ENCODE peak calls at places on chromosomes 2 and 18, in nine cellular contexts. V is suprapubic skin, Z is K562, P is stomach, D is GM12878, I is A549, W is transverse colon, E is tibial nerve, F is HepG2. M is an unnamed sample.

GRCh38 chr2:120596191-120596781 is 139.4 kb upstream of the GLI2 start:
- DNase-seq in V (peak; percentile 76), Z (no peak), P (no peak), D (no peak), I (no peak), W (no peak), E (no peak), F (no peak), M (no peak)

GRCh38 chr2:106745468-106745867 is 140.5 kb downstream of the ST6GAL2 start:
- DNase-seq in V (no peak), Z (no peak), P (no peak), D (no peak), I (no peak), W (no peak), E (no peak), F (no peak), M (no peak)

GRCh38 chr18:25137133-25137472 is 214.9 kb downstream of the ZNF521 start:
- DNase-seq in V (no peak), Z (no peak), P (no peak), D (no peak), I (no peak), W (no peak), E (no peak), F (no peak), M (no peak)

GRCh38 chr2:88055436-88056128 is at the start of gene KRCC1:
- DNase-seq in V (peak; percentile 96), Z (peak; percentile 97), P (peak; percentile 97), D (peak; percentile 88), I (peak; percentile 92), W (peak; percentile 97), E (peak; percentile 86), F (peak; percentile 94), M (peak; percentile 91)

GRCh38 chr2:150626934-150627336 is 139.5 kb upstream of the RND3 start:
- DNase-seq in V (no peak), Z (no peak), P (no peak), D (no peak), I (no peak), W (no peak), E (no peak), F (no peak), M (no peak)

GRCh38 chr2:129369437-129369836 is 610.0 kb upstream of the RAB6C start:
- DNase-seq in V (no peak), Z (no peak), P (no peak), D (peak; percentile 34), I (no peak), W (no peak), E (no peak), F (no peak), M (no peak)

GRCh38 chr2:201182650-201183372 is at the start of gene CASP10:
- DNase-seq in V (no peak), Z (peak; percentile 88), P (peak; percentile 42), D (peak; percentile 77), I (peak; percentile 84), W (peak; percentile 41), E (no peak), F (peak; percentile 94), M (no peak)

GRCh38 chr2:2273421-2273820 is 57.7 kb downstream of the MYT1L start:
- DNase-seq in V (no peak), Z (no peak), P (no peak), D (no peak), I (no peak), W (no peak), E (no peak), F (no peak), M (no peak)

GRCh38 chr2:100200985-100201384 is 58.6 kb upstream of the AFF3 start:
- DNase-seq in V (no peak), Z (no peak), P (no peak), D (no peak), I (no peak), W (no peak), E (no peak), F (no peak), M (no peak)

GRCh38 chr2:157053876-157054275 is 203.6 kb upstream of the GALNT5 start:
- DNase-seq in V (no peak), Z (no peak), P (no peak), D (no peak), I (no peak), W (no peak), E (no peak), F (no peak), M (no peak)

GRCh38 chr18:45920367-45920766 is 46.8 kb downstream of the EPG5 start:
- DNase-seq in V (peak; percentile 76), Z (no peak), P (peak; percentile 84), D (no peak), I (no peak), W (peak; percentile 60), E (peak; percentile 61), F (no peak), M (peak; percentile 52)

GRCh38 chr2:232476791-232477190 is 10.8 kb downstream of the ECEL1 start:
- DNase-seq in V (no peak), Z (no peak), P (no peak), D (no peak), I (no peak), W (no peak), E (no peak), F (no peak), M (peak; percentile 16)

GRCh38 chr2:160993543-160994090 is 166.6 kb upstream of the TANK start:
- DNase-seq in V (no peak), Z (no peak), P (no peak), D (no peak), I (no peak), W (no peak), E (no peak), F (no peak), M (no peak)

DNA sequence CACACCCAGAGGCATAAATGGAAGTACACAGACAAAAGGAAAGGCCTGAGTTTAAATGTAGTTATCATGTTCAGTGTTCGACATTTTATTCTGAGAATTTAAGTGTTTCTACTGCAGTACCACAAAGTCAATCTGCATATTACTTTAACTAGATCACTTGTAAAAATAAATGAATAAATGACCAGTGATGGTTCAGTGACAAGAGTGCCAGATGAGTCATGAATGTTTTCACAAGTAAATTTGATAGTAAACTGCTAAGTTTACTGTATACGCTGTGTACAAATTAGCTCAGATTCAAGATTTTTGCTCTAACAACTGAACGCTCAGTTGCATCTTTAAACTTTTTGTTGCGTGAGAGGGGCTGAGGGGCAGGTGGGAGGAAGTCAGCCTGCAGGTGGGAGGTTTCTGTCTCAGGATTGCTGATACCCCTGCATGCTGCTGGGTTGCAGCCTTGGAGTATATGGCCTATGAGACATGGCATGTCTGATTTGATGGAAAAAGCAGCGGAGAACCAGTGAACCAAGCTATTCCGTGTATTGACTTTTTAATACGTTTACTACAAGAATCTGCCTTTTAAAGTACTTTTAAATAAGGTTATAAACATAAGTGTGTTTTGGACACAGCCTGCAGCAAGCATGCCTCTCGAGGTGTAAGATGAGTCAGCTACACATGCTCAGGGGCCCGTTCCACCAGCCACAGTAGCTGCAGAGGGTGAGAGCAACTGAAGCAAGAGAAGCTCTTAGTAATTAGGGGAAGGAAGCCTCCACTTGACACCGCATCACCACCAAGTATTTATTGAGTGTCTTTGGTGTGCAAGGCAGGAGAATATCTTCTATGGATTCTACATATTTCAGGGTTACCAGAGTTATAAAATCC is 245.1 kb downstream of the NEDD4L start:
- DNase-seq in V (no peak), Z (peak; percentile 21), P (no peak), D (no peak), I (no peak), W (no peak), E (no peak), F (no peak), M (no peak)
- TF ChIP-seq POLR2A in V (no peak), Z (no peak), P (no peak), D (no peak), I (no peak), W (no peak), E (no peak), F (no peak), M (no peak)

GRCh38 chr18:63002803-63003445 is 287.6 kb downstream of the PHLPP1 start:
- DNase-seq in V (no peak), Z (no peak), P (no peak), D (no peak), I (no peak), W (no peak), E (no peak), F (no peak), M (no peak)
- TF ChIP-seq EP300 in V (no peak), Z (no peak), P (no peak), D (no peak), I (no peak), W (no peak), E (no peak), F (no peak), M (no peak)

GRCh38 chr2:65265090-65266045 is 37.7 kb downstream of the ACTR2 start:
- DNase-seq in V (no peak), Z (peak; percentile 83), P (no peak), D (peak; percentile 20), I (peak; percentile 46), W (no peak), E (peak; percentile 70), F (peak; percentile 84), M (peak; percentile 51)
- TF ChIP-seq POLR2A in V (no peak), Z (no peak), P (no peak), D (no peak), I (no peak), W (no peak), E (no peak), F (no peak), M (no peak)

GRCh38 chr2:43100362-43100882 is 126.0 kb downstream of the ZFP36L2 start:
- DNase-seq in V (peak; percentile 64), Z (no peak), P (no peak), D (no peak), I (no peak), W (no peak), E (no peak), F (no peak), M (no peak)

GRCh38 chr2:43101751-43102150 is 124.7 kb downstream of the ZFP36L2 start:
- DNase-seq in V (no peak), Z (no peak), P (no peak), D (no peak), I (no peak), W (no peak), E (no peak), F (no peak), M (no peak)

GRCh38 chr2:43102366-43103092 is 123.9 kb downstream of the ZFP36L2 start:
- DNase-seq in V (peak; percentile 65), Z (no peak), P (no peak), D (no peak), I (no peak), W (no peak), E (peak; percentile 48), F (no peak), M (peak; percentile 35)

GRCh38 chr2:43099797-43100196 is 126.6 kb downstream of the ZFP36L2 start:
- DNase-seq in V (no peak), Z (no peak), P (no peak), D (no peak), I (no peak), W (no peak), E (no peak), F (no peak), M (no peak)

DNA sequence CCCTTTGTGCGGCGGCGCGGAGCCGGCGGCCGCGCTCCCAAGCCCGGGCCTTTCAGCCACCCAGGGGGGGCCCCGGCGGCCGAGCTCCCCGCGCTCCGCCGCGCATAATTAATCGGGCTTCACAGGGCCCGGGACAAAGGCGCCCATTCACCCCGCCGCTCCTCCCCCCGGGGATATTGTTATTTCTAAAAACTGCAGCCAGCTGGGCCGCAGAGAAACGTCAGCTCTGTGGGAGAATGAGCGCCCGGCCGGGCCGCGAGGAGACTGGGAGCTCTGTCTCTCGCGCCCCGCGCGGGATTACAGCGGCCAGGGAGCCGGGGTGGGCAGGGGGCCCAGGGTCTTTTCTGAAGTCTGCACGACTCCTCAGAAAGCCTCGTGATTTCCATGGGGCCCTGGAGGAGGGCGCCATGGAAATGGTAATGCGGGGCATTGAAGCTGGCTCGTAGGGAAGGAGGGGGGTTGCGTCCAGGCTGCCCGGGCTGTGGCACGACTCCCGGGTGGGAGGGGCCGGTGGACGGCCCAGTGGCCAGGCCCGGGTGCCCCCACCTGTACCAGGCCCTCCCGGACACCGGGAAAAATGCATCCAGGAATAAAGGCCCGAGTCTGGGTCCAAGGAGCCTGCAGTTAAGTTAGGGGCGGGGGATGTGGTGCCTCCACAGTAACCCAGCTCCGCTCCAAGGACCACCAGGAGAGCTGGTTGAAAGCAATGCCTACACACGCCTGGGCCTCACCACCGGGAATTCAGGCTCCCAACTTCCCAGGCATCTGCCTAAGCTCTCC is 125.3 kb downstream of the ZFP36L2 start:
- DNase-seq in V (peak; percentile 67), Z (no peak), P (peak; percentile 45), D (no peak), I (no peak), W (no peak), E (no peak), F (no peak), M (peak; percentile 69)
- TF ChIP-seq EP300 in V (no peak), Z (no peak), P (no peak), D (no peak), I (no peak), W (no peak), E (peak; percentile 45), F (no peak), M (no peak)

M was measured in ovary.